ENCODE peak calls at places on chromosomes 13 and 19, in seven cellular contexts. One of them, this sample, is unnamed.

GRCh38 chr19:10516064-10516385 is 1.2 kb downstream of the S1PR5 start:
- DNase-seq in NCI-H748 treated with DMSO at 0.1 percent for 48 hours: no peak
- DNase-seq in effector memory CD8-positive, alpha-beta T cell: peak
- DNase-seq in mesothelial cell of epicardium: no peak
- DNase-seq in T follicular helper cell: no peak
- DNase-seq in activated naive CD8-positive, alpha-beta T cell treated with anti-CD3 and anti-CD28 coated beads, Interleukin-2, amount 10 ng/mL, durations not matched to agents 7 days and 5 days: no peak
- DNase-seq in cardiac muscle cell: no peak
- DNase-seq in this sample: no peak

GRCh38 chr19:4482721-4483120 is 10.6 kb downstream of the HDGFL2 start:
- DNase-seq in effector memory CD8-positive, alpha-beta T cell: no peak
- DNase-seq in mesothelial cell of epicardium: no peak
- DNase-seq in activated naive CD8-positive, alpha-beta T cell treated with anti-CD3 and anti-CD28 coated beads, Interleukin-2, amount 10 ng/mL, durations not matched to agents 7 days and 5 days: no peak
- DNase-seq in cardiac muscle cell: no peak
- DNase-seq in T follicular helper cell: no peak
- DNase-seq in NCI-H748 treated with DMSO at 0.1 percent for 48 hours: no peak
- DNase-seq in this sample: no peak

GRCh38 chr19:50837300-50837699 is 3.9 kb upstream of the KLK15 start:
- DNase-seq in NCI-H748 treated with DMSO at 0.1 percent for 48 hours: no peak
- DNase-seq in T follicular helper cell: no peak
- DNase-seq in cardiac muscle cell: no peak
- DNase-seq in mesothelial cell of epicardium: no peak
- DNase-seq in effector memory CD8-positive, alpha-beta T cell: no peak
- DNase-seq in activated naive CD8-positive, alpha-beta T cell treated with anti-CD3 and anti-CD28 coated beads, Interleukin-2, amount 10 ng/mL, durations not matched to agents 7 days and 5 days: no peak
- DNase-seq in this sample: no peak

GRCh38 chr19:47649588-47649987 is 40.7 kb downstream of the BICRA start:
- DNase-seq in effector memory CD8-positive, alpha-beta T cell: no peak
- DNase-seq in cardiac muscle cell: no peak
- DNase-seq in activated naive CD8-positive, alpha-beta T cell treated with anti-CD3 and anti-CD28 coated beads, Interleukin-2, amount 10 ng/mL, durations not matched to agents 7 days and 5 days: no peak
- DNase-seq in mesothelial cell of epicardium: no peak
- DNase-seq in T follicular helper cell: no peak
- DNase-seq in NCI-H748 treated with DMSO at 0.1 percent for 48 hours: no peak
- DNase-seq in this sample: no peak

GRCh38 chr19:8445488-8446001 is 770 bp downstream of the HNRNPM start:
- DNase-seq in NCI-H748 treated with DMSO at 0.1 percent for 48 hours: no peak
- DNase-seq in cardiac muscle cell: peak
- DNase-seq in mesothelial cell of epicardium: peak
- DNase-seq in activated naive CD8-positive, alpha-beta T cell treated with anti-CD3 and anti-CD28 coated beads, Interleukin-2, amount 10 ng/mL, durations not matched to agents 7 days and 5 days: peak
- DNase-seq in T follicular helper cell: peak
- DNase-seq in effector memory CD8-positive, alpha-beta T cell: peak
- DNase-seq in this sample: no peak

GRCh38 chr19:4130635-4131438 is 6.9 kb upstream of the MAP2K2 start:
- DNase-seq in activated naive CD8-positive, alpha-beta T cell treated with anti-CD3 and anti-CD28 coated beads, Interleukin-2, amount 10 ng/mL, durations not matched to agents 7 days and 5 days: no peak
- DNase-seq in cardiac muscle cell: no peak
- DNase-seq in NCI-H748 treated with DMSO at 0.1 percent for 48 hours: no peak
- DNase-seq in mesothelial cell of epicardium: no peak
- DNase-seq in T follicular helper cell: no peak
- DNase-seq in effector memory CD8-positive, alpha-beta T cell: no peak
- DNase-seq in this sample: no peak

GRCh38 chr19:6767081-6767356 is 216 bp downstream of the SH2D3A start:
- DNase-seq in mesothelial cell of epicardium: no peak
- DNase-seq in effector memory CD8-positive, alpha-beta T cell: no peak
- DNase-seq in activated naive CD8-positive, alpha-beta T cell treated with anti-CD3 and anti-CD28 coated beads, Interleukin-2, amount 10 ng/mL, durations not matched to agents 7 days and 5 days: no peak
- DNase-seq in cardiac muscle cell: no peak
- DNase-seq in T follicular helper cell: no peak
- DNase-seq in NCI-H748 treated with DMSO at 0.1 percent for 48 hours: peak
- DNase-seq in this sample: no peak

GRCh38 chr19:17327654-17328516 is 6.8 kb downstream of the ANO8 start:
- DNase-seq in activated naive CD8-positive, alpha-beta T cell treated with anti-CD3 and anti-CD28 coated beads, Interleukin-2, amount 10 ng/mL, durations not matched to agents 7 days and 5 days: peak
- DNase-seq in T follicular helper cell: peak
- DNase-seq in effector memory CD8-positive, alpha-beta T cell: no peak
- DNase-seq in mesothelial cell of epicardium: peak
- DNase-seq in NCI-H748 treated with DMSO at 0.1 percent for 48 hours: no peak
- DNase-seq in cardiac muscle cell: peak
- DNase-seq in this sample: peak

GRCh38 chr13:28423010-28423409 is 71.9 kb downstream of the FLT1 start:
- DNase-seq in T follicular helper cell: no peak
- DNase-seq in mesothelial cell of epicardium: no peak
- DNase-seq in effector memory CD8-positive, alpha-beta T cell: no peak
- DNase-seq in cardiac muscle cell: no peak
- DNase-seq in activated naive CD8-positive, alpha-beta T cell treated with anti-CD3 and anti-CD28 coated beads, Interleukin-2, amount 10 ng/mL, durations not matched to agents 7 days and 5 days: peak
- DNase-seq in NCI-H748 treated with DMSO at 0.1 percent for 48 hours: no peak
- DNase-seq in this sample: no peak

GRCh38 chr19:35229601-35230000 is 1.1 kb upstream of the FAM187B start:
- DNase-seq in T follicular helper cell: no peak
- DNase-seq in effector memory CD8-positive, alpha-beta T cell: no peak
- DNase-seq in NCI-H748 treated with DMSO at 0.1 percent for 48 hours: no peak
- DNase-seq in cardiac muscle cell: no peak
- DNase-seq in mesothelial cell of epicardium: no peak
- DNase-seq in activated naive CD8-positive, alpha-beta T cell treated with anti-CD3 and anti-CD28 coated beads, Interleukin-2, amount 10 ng/mL, durations not matched to agents 7 days and 5 days: no peak
- DNase-seq in this sample: no peak

GRCh38 chr13:28548872-28549271 is 53.9 kb upstream of the FLT1 start:
- DNase-seq in activated naive CD8-positive, alpha-beta T cell treated with anti-CD3 and anti-CD28 coated beads, Interleukin-2, amount 10 ng/mL, durations not matched to agents 7 days and 5 days: no peak
- DNase-seq in mesothelial cell of epicardium: no peak
- DNase-seq in T follicular helper cell: no peak
- DNase-seq in cardiac muscle cell: no peak
- DNase-seq in NCI-H748 treated with DMSO at 0.1 percent for 48 hours: no peak
- DNase-seq in effector memory CD8-positive, alpha-beta T cell: no peak
- DNase-seq in this sample: no peak

GRCh38 chr13:111492958-111493357 is 172.5 kb downstream of the TEX29 start:
- DNase-seq in activated naive CD8-positive, alpha-beta T cell treated with anti-CD3 and anti-CD28 coated beads, Interleukin-2, amount 10 ng/mL, durations not matched to agents 7 days and 5 days: no peak
- DNase-seq in NCI-H748 treated with DMSO at 0.1 percent for 48 hours: no peak
- DNase-seq in effector memory CD8-positive, alpha-beta T cell: no peak
- DNase-seq in cardiac muscle cell: no peak
- DNase-seq in T follicular helper cell: no peak
- DNase-seq in mesothelial cell of epicardium: no peak
- DNase-seq in this sample: no peak

GRCh38 chr13:27403252-27403678 is 21.2 kb upstream of the GTF3A start:
- DNase-seq in NCI-H748 treated with DMSO at 0.1 percent for 48 hours: no peak
- DNase-seq in cardiac muscle cell: peak
- DNase-seq in activated naive CD8-positive, alpha-beta T cell treated with anti-CD3 and anti-CD28 coated beads, Interleukin-2, amount 10 ng/mL, durations not matched to agents 7 days and 5 days: no peak
- DNase-seq in mesothelial cell of epicardium: no peak
- DNase-seq in effector memory CD8-positive, alpha-beta T cell: no peak
- DNase-seq in T follicular helper cell: no peak
- DNase-seq in this sample: no peak

GRCh38 chr13:47080616-47081015 is 183.8 kb upstream of the HTR2A start:
- DNase-seq in mesothelial cell of epicardium: no peak
- DNase-seq in NCI-H748 treated with DMSO at 0.1 percent for 48 hours: no peak
- DNase-seq in cardiac muscle cell: no peak
- DNase-seq in activated naive CD8-positive, alpha-beta T cell treated with anti-CD3 and anti-CD28 coated beads, Interleukin-2, amount 10 ng/mL, durations not matched to agents 7 days and 5 days: no peak
- DNase-seq in effector memory CD8-positive, alpha-beta T cell: no peak
- DNase-seq in T follicular helper cell: no peak
- DNase-seq in this sample: no peak

GRCh38 chr13:98276486-98276885 is 99.4 kb upstream of the RNF113B start:
- DNase-seq in T follicular helper cell: no peak
- DNase-seq in mesothelial cell of epicardium: no peak
- DNase-seq in effector memory CD8-positive, alpha-beta T cell: no peak
- DNase-seq in NCI-H748 treated with DMSO at 0.1 percent for 48 hours: no peak
- DNase-seq in activated naive CD8-positive, alpha-beta T cell treated with anti-CD3 and anti-CD28 coated beads, Interleukin-2, amount 10 ng/mL, durations not matched to agents 7 days and 5 days: no peak
- DNase-seq in cardiac muscle cell: no peak
- DNase-seq in this sample: no peak

GRCh38 chr13:99151516-99151915 is 49.1 kb upstream of the UBAC2 start:
- DNase-seq in mesothelial cell of epicardium: no peak
- DNase-seq in activated naive CD8-positive, alpha-beta T cell treated with anti-CD3 and anti-CD28 coated beads, Interleukin-2, amount 10 ng/mL, durations not matched to agents 7 days and 5 days: no peak
- DNase-seq in T follicular helper cell: no peak
- DNase-seq in cardiac muscle cell: no peak
- DNase-seq in effector memory CD8-positive, alpha-beta T cell: no peak
- DNase-seq in NCI-H748 treated with DMSO at 0.1 percent for 48 hours: no peak
- DNase-seq in this sample: no peak

GRCh38 chr13:30148171-30148754 is 159.1 kb downstream of the KATNAL1 start:
- DNase-seq in cardiac muscle cell: no peak
- DNase-seq in NCI-H748 treated with DMSO at 0.1 percent for 48 hours: no peak
- DNase-seq in T follicular helper cell: peak
- DNase-seq in effector memory CD8-positive, alpha-beta T cell: peak
- DNase-seq in activated naive CD8-positive, alpha-beta T cell treated with anti-CD3 and anti-CD28 coated beads, Interleukin-2, amount 10 ng/mL, durations not matched to agents 7 days and 5 days: no peak
- DNase-seq in mesothelial cell of epicardium: no peak
- DNase-seq in this sample: no peak

GRCh38 chr13:51632643-51633357 is 48.5 kb downstream of the WDFY2 start:
- DNase-seq in activated naive CD8-positive, alpha-beta T cell treated with anti-CD3 and anti-CD28 coated beads, Interleukin-2, amount 10 ng/mL, durations not matched to agents 7 days and 5 days: no peak
- DNase-seq in NCI-H748 treated with DMSO at 0.1 percent for 48 hours: no peak
- DNase-seq in mesothelial cell of epicardium: no peak
- DNase-seq in T follicular helper cell: no peak
- DNase-seq in cardiac muscle cell: no peak
- DNase-seq in effector memory CD8-positive, alpha-beta T cell: no peak
- DNase-seq in this sample: no peak

GRCh38 chr13:96191367-96191766 is 101.5 kb downstream of the HS6ST3 start:
- DNase-seq in mesothelial cell of epicardium: no peak
- DNase-seq in activated naive CD8-positive, alpha-beta T cell treated with anti-CD3 and anti-CD28 coated beads, Interleukin-2, amount 10 ng/mL, durations not matched to agents 7 days and 5 days: no peak
- DNase-seq in T follicular helper cell: no peak
- DNase-seq in effector memory CD8-positive, alpha-beta T cell: no peak
- DNase-seq in NCI-H748 treated with DMSO at 0.1 percent for 48 hours: no peak
- DNase-seq in cardiac muscle cell: no peak
- DNase-seq in this sample: no peak

GRCh38 chr13:40982772-40983171 is 36.3 kb downstream of the ELF1 start:
- DNase-seq in T follicular helper cell: peak
- DNase-seq in effector memory CD8-positive, alpha-beta T cell: peak
- DNase-seq in NCI-H748 treated with DMSO at 0.1 percent for 48 hours: no peak
- DNase-seq in mesothelial cell of epicardium: no peak
- DNase-seq in activated naive CD8-positive, alpha-beta T cell treated with anti-CD3 and anti-CD28 coated beads, Interleukin-2, amount 10 ng/mL, durations not matched to agents 7 days and 5 days: no peak
- DNase-seq in cardiac muscle cell: peak
- DNase-seq in this sample: peak

GRCh38 chr13:108083056-108083455 is 132.3 kb downstream of the LIG4 start:
- DNase-seq in NCI-H748 treated with DMSO at 0.1 percent for 48 hours: no peak
- DNase-seq in effector memory CD8-positive, alpha-beta T cell: no peak
- DNase-seq in mesothelial cell of epicardium: no peak
- DNase-seq in cardiac muscle cell: no peak
- DNase-seq in activated naive CD8-positive, alpha-beta T cell treated with anti-CD3 and anti-CD28 coated beads, Interleukin-2, amount 10 ng/mL, durations not matched to agents 7 days and 5 days: no peak
- DNase-seq in T follicular helper cell: no peak
- DNase-seq in this sample: no peak

GRCh38 chr19:49272204-49272603 is 52.8 kb downstream of the SLC6A16 start:
- DNase-seq in T follicular helper cell: no peak
- DNase-seq in activated naive CD8-positive, alpha-beta T cell treated with anti-CD3 and anti-CD28 coated beads, Interleukin-2, amount 10 ng/mL, durations not matched to agents 7 days and 5 days: no peak
- DNase-seq in NCI-H748 treated with DMSO at 0.1 percent for 48 hours: no peak
- DNase-seq in cardiac muscle cell: no peak
- DNase-seq in mesothelial cell of epicardium: no peak
- DNase-seq in effector memory CD8-positive, alpha-beta T cell: no peak
- DNase-seq in this sample: no peak

GRCh38 chr19:18280247-18281081 is 958 bp downstream of the JUND start:
- DNase-seq in T follicular helper cell: peak
- DNase-seq in effector memory CD8-positive, alpha-beta T cell: peak
- DNase-seq in mesothelial cell of epicardium: peak
- DNase-seq in activated naive CD8-positive, alpha-beta T cell treated with anti-CD3 and anti-CD28 coated beads, Interleukin-2, amount 10 ng/mL, durations not matched to agents 7 days and 5 days: peak
- DNase-seq in cardiac muscle cell: peak
- DNase-seq in NCI-H748 treated with DMSO at 0.1 percent for 48 hours: peak
- DNase-seq in this sample: peak

GRCh38 chr13:39897636-39898035 is 242.2 kb downstream of the COG6 start:
- DNase-seq in T follicular helper cell: no peak
- DNase-seq in activated naive CD8-positive, alpha-beta T cell treated with anti-CD3 and anti-CD28 coated beads, Interleukin-2, amount 10 ng/mL, durations not matched to agents 7 days and 5 days: no peak
- DNase-seq in NCI-H748 treated with DMSO at 0.1 percent for 48 hours: no peak
- DNase-seq in mesothelial cell of epicardium: no peak
- DNase-seq in effector memory CD8-positive, alpha-beta T cell: no peak
- DNase-seq in cardiac muscle cell: no peak
- DNase-seq in this sample: no peak

GRCh38 chr13:109312399-109312798 is 474.0 kb downstream of the IRS2 start:
- DNase-seq in NCI-H748 treated with DMSO at 0.1 percent for 48 hours: no peak
- DNase-seq in T follicular helper cell: no peak
- DNase-seq in cardiac muscle cell: no peak
- DNase-seq in activated naive CD8-positive, alpha-beta T cell treated with anti-CD3 and anti-CD28 coated beads, Interleukin-2, amount 10 ng/mL, durations not matched to agents 7 days and 5 days: no peak
- DNase-seq in mesothelial cell of epicardium: no peak
- DNase-seq in effector memory CD8-positive, alpha-beta T cell: no peak
- DNase-seq in this sample: no peak

GRCh38 chr13:51576754-51577153 is 7.5 kb upstream of the WDFY2 start:
- DNase-seq in effector memory CD8-positive, alpha-beta T cell: no peak
- DNase-seq in activated naive CD8-positive, alpha-beta T cell treated with anti-CD3 and anti-CD28 coated beads, Interleukin-2, amount 10 ng/mL, durations not matched to agents 7 days and 5 days: no peak
- DNase-seq in NCI-H748 treated with DMSO at 0.1 percent for 48 hours: no peak
- DNase-seq in T follicular helper cell: no peak
- DNase-seq in cardiac muscle cell: no peak
- DNase-seq in mesothelial cell of epicardium: no peak
- DNase-seq in this sample: no peak

GRCh38 chr19:10294368-10294697 is 4.6 kb downstream of the ICAM5 start:
- DNase-seq in activated naive CD8-positive, alpha-beta T cell treated with anti-CD3 and anti-CD28 coated beads, Interleukin-2, amount 10 ng/mL, durations not matched to agents 7 days and 5 days: no peak
- DNase-seq in effector memory CD8-positive, alpha-beta T cell: no peak
- DNase-seq in NCI-H748 treated with DMSO at 0.1 percent for 48 hours: no peak
- DNase-seq in mesothelial cell of epicardium: no peak
- DNase-seq in T follicular helper cell: no peak
- DNase-seq in cardiac muscle cell: no peak
- DNase-seq in this sample: no peak

GRCh38 chr13:85816413-85816812 is 17.2 kb upstream of the SLITRK6 start:
- DNase-seq in activated naive CD8-positive, alpha-beta T cell treated with anti-CD3 and anti-CD28 coated beads, Interleukin-2, amount 10 ng/mL, durations not matched to agents 7 days and 5 days: no peak
- DNase-seq in T follicular helper cell: no peak
- DNase-seq in mesothelial cell of epicardium: no peak
- DNase-seq in NCI-H748 treated with DMSO at 0.1 percent for 48 hours: peak
- DNase-seq in cardiac muscle cell: no peak
- DNase-seq in effector memory CD8-positive, alpha-beta T cell: no peak
- DNase-seq in this sample: no peak

GRCh38 chr13:73684286-73684685 is 449.9 kb downstream of the KLF12 start:
- DNase-seq in effector memory CD8-positive, alpha-beta T cell: no peak
- DNase-seq in mesothelial cell of epicardium: no peak
- DNase-seq in activated naive CD8-positive, alpha-beta T cell treated with anti-CD3 and anti-CD28 coated beads, Interleukin-2, amount 10 ng/mL, durations not matched to agents 7 days and 5 days: no peak
- DNase-seq in cardiac muscle cell: no peak
- DNase-seq in T follicular helper cell: no peak
- DNase-seq in NCI-H748 treated with DMSO at 0.1 percent for 48 hours: peak
- DNase-seq in this sample: no peak

GRCh38 chr13:75016225-75016624 is 465.7 kb downstream of the TBC1D4 start:
- DNase-seq in NCI-H748 treated with DMSO at 0.1 percent for 48 hours: no peak
- DNase-seq in cardiac muscle cell: no peak
- DNase-seq in effector memory CD8-positive, alpha-beta T cell: no peak
- DNase-seq in T follicular helper cell: no peak
- DNase-seq in mesothelial cell of epicardium: no peak
- DNase-seq in activated naive CD8-positive, alpha-beta T cell treated with anti-CD3 and anti-CD28 coated beads, Interleukin-2, amount 10 ng/mL, durations not matched to agents 7 days and 5 days: no peak
- DNase-seq in this sample: no peak

GRCh38 chr19:55352040-55352439 is 2.5 kb downstream of the COX6B2 start:
- DNase-seq in NCI-H748 treated with DMSO at 0.1 percent for 48 hours: no peak
- DNase-seq in activated naive CD8-positive, alpha-beta T cell treated with anti-CD3 and anti-CD28 coated beads, Interleukin-2, amount 10 ng/mL, durations not matched to agents 7 days and 5 days: peak
- DNase-seq in T follicular helper cell: no peak
- DNase-seq in mesothelial cell of epicardium: no peak
- DNase-seq in cardiac muscle cell: no peak
- DNase-seq in effector memory CD8-positive, alpha-beta T cell: no peak
- DNase-seq in this sample: no peak

This sample was measured in dermis microvascular lymphatic vessel endothelial cell.